ENCODE peak calls at places on chromosomes 13 and 19, in seven cellular contexts. F is NCI-H1436 treated with DMSO at 0.1 percent for 48 hours, T is NCI-H2227 treated with DMSO at 0.1 percent for 48 hours, E is HS-5, Q is foreskin fibroblast, K is upper lobe of right lung, P is EH. X is an unnamed sample.

GRCh38 chr19:35757231-35757748 is 461 bp upstream of the HSPB6 start:
- DNase-seq in F (no peak), T (no peak), E (peak; percentile 59), Q (peak; percentile 98), K (peak; percentile 80), P (peak; percentile 95), X (peak; percentile 91)

GRCh38 chr19:38545596-38545995 is 72.2 kb downstream of the MAP4K1 start:
- DNase-seq in F (no peak), T (no peak), E (no peak), Q (peak; percentile 34), K (no peak), P (peak; percentile 6), X (no peak)

GRCh38 chr13:77034883-77035282 is 7.9 kb upstream of the FBXL3 start:
- DNase-seq in F (no peak), T (no peak), E (no peak), Q (peak; percentile 84), K (no peak), P (peak; percentile 54), X (no peak)

GRCh38 chr13:106565127-106565775 is 2.7 kb downstream of the ARGLU1 start:
- DNase-seq in F (no peak), T (no peak), E (no peak), Q (no peak), K (no peak), P (no peak), X (no peak)

GRCh38 chr19:50252111-50252886 is 48.9 kb downstream of the MYH14 start:
- DNase-seq in F (no peak), T (no peak), E (no peak), Q (peak; percentile 6), K (no peak), P (no peak), X (no peak)

GRCh38 chr19:45769821-45770191 is 754 bp upstream of the SIX5 start:
- DNase-seq in F (no peak), T (peak; percentile 50), E (no peak), Q (peak; percentile 61), K (no peak), P (no peak), X (peak; percentile 68)

GRCh38 chr19:46611791-46612190 is 10.7 kb downstream of the CALM3 start:
- DNase-seq in F (no peak), T (no peak), E (no peak), Q (no peak), K (peak; percentile 54), P (no peak), X (no peak)

GRCh38 chr19:53864308-53864836 is 3.3 kb upstream of the MYADM start:
- DNase-seq in F (no peak), T (no peak), E (no peak), Q (no peak), K (no peak), P (no peak), X (peak; percentile 42)

GRCh38 chr19:1244693-1245451 is 3.3 kb downstream of the ATP5F1D start:
- DNase-seq in F (no peak), T (no peak), E (no peak), Q (peak; percentile 62), K (peak; percentile 92), P (no peak), X (no peak)

GRCh38 chr19:35167251-35168119 is 12.9 kb downstream of the FXYD5 start:
- DNase-seq in F (no peak), T (no peak), E (no peak), Q (no peak), K (peak; percentile 48), P (no peak), X (no peak)

GRCh38 chr13:106139407-106139806 is 396.1 kb downstream of the EFNB2 start:
- DNase-seq in F (no peak), T (no peak), E (no peak), Q (peak; percentile 72), K (no peak), P (no peak), X (no peak)

GRCh38 chr19:30682576-30683536 is 310.7 kb downstream of the ZNF536 start:
- DNase-seq in F (no peak), T (peak; percentile 94), E (peak; percentile 65), Q (peak; percentile 95), K (peak; percentile 77), P (peak; percentile 84), X (peak; percentile 66)

GRCh38 chr13:109697936-109698335 is 88.4 kb downstream of the IRS2 start:
- DNase-seq in F (no peak), T (no peak), E (no peak), Q (no peak), K (no peak), P (no peak), X (no peak)

GRCh38 chr19:49639401-49640112 is 386 bp downstream of the RRAS start:
- DNase-seq in F (no peak), T (no peak), E (no peak), Q (no peak), K (no peak), P (no peak), X (no peak)

GRCh38 chr19:36256853-36257511 is 42.1 kb downstream of the ZNF146 start:
- DNase-seq in F (no peak), T (no peak), E (no peak), Q (no peak), K (no peak), P (no peak), X (no peak)

GRCh38 chr19:8473652-8474476 is 28.6 kb downstream of the PRAM1 start:
- DNase-seq in F (no peak), T (no peak), E (no peak), Q (no peak), K (no peak), P (no peak), X (no peak)